ENCODE peak calls at places on chromosome 21, in seven cellular contexts. One of them, this sample, is unnamed. For H3K4me1, the result is how much of the 10 kb centered on the place peaks cover.

GRCh38 chr21:45592626-45593134 is 50.4 kb upstream of the SLC19A1 start:
- DNase-seq in Panc1: no peak
- DNase-seq in A673: no peak
- DNase-seq in psoas muscle: no peak
- DNase-seq in pancreas: no peak
- DNase-seq in stomach: no peak
- DNase-seq in OCI-LY7: no peak
- DNase-seq in this sample: no peak

GRCh38 chr21:17196619-17197018 is 316.2 kb upstream of the CXADR start:
- DNase-seq in OCI-LY7: no peak
- DNase-seq in stomach: no peak
- DNase-seq in pancreas: no peak
- DNase-seq in Panc1: no peak
- DNase-seq in psoas muscle: no peak
- DNase-seq in A673: no peak
- DNase-seq in this sample: no peak

GRCh38 chr21:41074607-41075184 is 93.3 kb upstream of the BACE2 start:
- DNase-seq in A673: no peak
- DNase-seq in stomach: no peak
- DNase-seq in Panc1: no peak
- DNase-seq in psoas muscle: no peak
- DNase-seq in OCI-LY7: no peak
- DNase-seq in pancreas: no peak
- DNase-seq in this sample: no peak

GRCh38 chr21:45478115-45478801 is 64.0 kb downstream of the SLC19A1 start:
- DNase-seq in A673: peak
- DNase-seq in Panc1: no peak
- DNase-seq in stomach: peak
- DNase-seq in pancreas: peak
- DNase-seq in psoas muscle: peak
- DNase-seq in OCI-LY7: peak
- DNase-seq in this sample: peak

GRCh38 chr21:35852820-35853219 is 207.5 kb downstream of the SETD4 start:
- DNase-seq in pancreas: no peak
- DNase-seq in A673: no peak
- DNase-seq in OCI-LY7: no peak
- DNase-seq in Panc1: no peak
- DNase-seq in psoas muscle: no peak
- DNase-seq in stomach: no peak
- DNase-seq in this sample: no peak

GRCh38 chr21:32256873-32257620 is 21.8 kb downstream of the MIS18A start:
- DNase-seq in OCI-LY7: no peak
- DNase-seq in A673: peak
- DNase-seq in psoas muscle: peak
- DNase-seq in pancreas: peak
- DNase-seq in Panc1: no peak
- DNase-seq in stomach: peak
- DNase-seq in this sample: peak

GRCh38 chr21:44253832-44254700 is 7.6 kb downstream of the DNMT3L start:
- DNase-seq in Panc1: no peak
- DNase-seq in stomach: no peak
- DNase-seq in A673: no peak
- DNase-seq in OCI-LY7: no peak
- DNase-seq in psoas muscle: no peak
- DNase-seq in pancreas: peak
- DNase-seq in this sample: no peak

GRCh38 chr21:46126321-46127238 is 28.7 kb downstream of the COL6A2 start:
- DNase-seq in pancreas: peak
- DNase-seq in OCI-LY7: no peak
- DNase-seq in stomach: no peak
- DNase-seq in Panc1: no peak
- DNase-seq in A673: no peak
- DNase-seq in psoas muscle: peak
- DNase-seq in this sample: no peak

GRCh38 chr21:44965251-44966022 is 25.6 kb downstream of the SLX9 start:
- DNase-seq in pancreas: no peak
- DNase-seq in OCI-LY7: no peak
- DNase-seq in psoas muscle: peak
- DNase-seq in A673: peak
- DNase-seq in Panc1: no peak
- DNase-seq in stomach: no peak
- DNase-seq in this sample: no peak

GRCh38 chr21:43645414-43645891 is 13.8 kb downstream of the HSF2BP start:
- DNase-seq in psoas muscle: no peak
- DNase-seq in pancreas: no peak
- DNase-seq in OCI-LY7: peak
- DNase-seq in A673: peak
- DNase-seq in Panc1: peak
- DNase-seq in stomach: peak
- DNase-seq in this sample: peak

GRCh38 chr21:38759286-38759872 is 46.4 kb upstream of the ETS2 start:
- DNase-seq in Panc1: no peak
- DNase-seq in psoas muscle: no peak
- DNase-seq in pancreas: no peak
- DNase-seq in A673: no peak
- DNase-seq in stomach: no peak
- DNase-seq in OCI-LY7: no peak
- DNase-seq in this sample: peak

GRCh38 chr21:22120616-22121266 is 1122.5 kb downstream of the NCAM2 start:
- DNase-seq in psoas muscle: no peak
- DNase-seq in pancreas: peak
- DNase-seq in A673: peak
- DNase-seq in OCI-LY7: peak
- DNase-seq in Panc1: no peak
- DNase-seq in stomach: no peak
- DNase-seq in this sample: peak

GRCh38 chr21:45410865-45411809 is 6.2 kb downstream of the COL18A1 start:
- DNase-seq in stomach: no peak
- DNase-seq in psoas muscle: peak
- DNase-seq in pancreas: peak
- DNase-seq in A673: no peak
- DNase-seq in Panc1: no peak
- DNase-seq in OCI-LY7: no peak
- DNase-seq in this sample: no peak

GRCh38 chr21:16837319-16837718 is 675.5 kb upstream of the CXADR start:
- DNase-seq in psoas muscle: no peak
- DNase-seq in Panc1: no peak
- DNase-seq in stomach: no peak
- DNase-seq in A673: no peak
- DNase-seq in pancreas: no peak
- DNase-seq in OCI-LY7: no peak
- DNase-seq in this sample: no peak

GRCh38 chr21:46329796-46330195 is 5.8 kb downstream of the PCNT start:
- DNase-seq in psoas muscle: no peak
- DNase-seq in A673: no peak
- DNase-seq in Panc1: no peak
- DNase-seq in pancreas: no peak
- DNase-seq in OCI-LY7: no peak
- DNase-seq in stomach: no peak
- DNase-seq in this sample: no peak

GRCh38 chr21:38774152-38774551 is 31.6 kb upstream of the ETS2 start:
- DNase-seq in stomach: no peak
- DNase-seq in OCI-LY7: no peak
- DNase-seq in A673: no peak
- DNase-seq in Panc1: no peak
- DNase-seq in pancreas: no peak
- DNase-seq in psoas muscle: no peak
- DNase-seq in this sample: no peak

GRCh38 chr21:39221282-39221996 is 38.2 kb upstream of the PSMG1 start:
- DNase-seq in psoas muscle: no peak
- DNase-seq in OCI-LY7: no peak
- DNase-seq in stomach: no peak
- DNase-seq in pancreas: no peak
- DNase-seq in A673: no peak
- DNase-seq in Panc1: no peak
- DNase-seq in this sample: no peak

GRCh38 chr21:44375281-44375651 is 21.8 kb downstream of the TRPM2 start:
- DNase-seq in psoas muscle: no peak
- DNase-seq in OCI-LY7: no peak
- DNase-seq in pancreas: no peak
- DNase-seq in Panc1: no peak
- DNase-seq in stomach: peak
- DNase-seq in A673: no peak
- DNase-seq in this sample: no peak

GRCh38 chr21:38816400-38816973 is 10.8 kb downstream of the ETS2 start:
- DNase-seq in A673: peak
- DNase-seq in stomach: no peak
- DNase-seq in psoas muscle: no peak
- DNase-seq in Panc1: no peak
- DNase-seq in pancreas: no peak
- DNase-seq in OCI-LY7: no peak
- DNase-seq in this sample: no peak

GRCh38 chr21:35697321-35697808 is 363.0 kb downstream of the SETD4 start:
- DNase-seq in psoas muscle: peak
- DNase-seq in stomach: peak
- DNase-seq in pancreas: peak
- DNase-seq in A673: no peak
- DNase-seq in OCI-LY7: no peak
- DNase-seq in Panc1: no peak
- DNase-seq in this sample: no peak

GRCh38 chr21:16070207-16070651 is 340.4 kb downstream of the USP25 start:
- DNase-seq in stomach: no peak
- DNase-seq in OCI-LY7: no peak
- DNase-seq in psoas muscle: no peak
- DNase-seq in Panc1: no peak
- DNase-seq in pancreas: no peak
- DNase-seq in A673: peak
- DNase-seq in this sample: peak

GRCh38 chr21:29075706-29076447 is 2.4 kb upstream of the CCT8 start:
- DNase-seq in stomach: no peak
- DNase-seq in psoas muscle: no peak
- DNase-seq in A673: no peak
- DNase-seq in OCI-LY7: no peak
- DNase-seq in Panc1: peak
- DNase-seq in pancreas: no peak
- DNase-seq in this sample: peak

GRCh38 chr21:45830720-45831366 is 150.7 kb upstream of the COL6A1 start:
- DNase-seq in psoas muscle: no peak
- DNase-seq in Panc1: no peak
- DNase-seq in A673: no peak
- DNase-seq in OCI-LY7: no peak
- DNase-seq in stomach: no peak
- DNase-seq in pancreas: no peak
- DNase-seq in this sample: no peak

GRCh38 chr21:14617040-14617393 is 70.9 kb upstream of the SAMSN1 start:
- DNase-seq in A673: no peak
- DNase-seq in OCI-LY7: no peak
- DNase-seq in psoas muscle: no peak
- DNase-seq in pancreas: no peak
- DNase-seq in stomach: no peak
- DNase-seq in Panc1: no peak
- DNase-seq in this sample: no peak

GRCh38 chr21:34369741-34370140 is 5.6 kb upstream of the SMIM11 start:
- DNase-seq in A673: no peak
- DNase-seq in OCI-LY7: no peak
- DNase-seq in psoas muscle: no peak
- DNase-seq in Panc1: no peak
- DNase-seq in pancreas: no peak
- DNase-seq in stomach: no peak
- DNase-seq in this sample: no peak
- H3K4me1 ChIP-seq in A673: under half
- H3K4me1 ChIP-seq in OCI-LY7: under half
- H3K4me1 ChIP-seq in psoas muscle: under half
- H3K4me1 ChIP-seq in Panc1: under half
- H3K4me1 ChIP-seq in pancreas: under half
- H3K4me1 ChIP-seq in stomach: under half
- H3K4me1 ChIP-seq in this sample: under half

GRCh38 chr21:42124826-42125570 is 53.9 kb downstream of the UMODL1 start:
- DNase-seq in stomach: no peak
- DNase-seq in Panc1: no peak
- DNase-seq in OCI-LY7: no peak
- DNase-seq in A673: no peak
- DNase-seq in pancreas: peak
- DNase-seq in psoas muscle: no peak
- DNase-seq in this sample: no peak
- H3K27ac ChIP-seq in stomach: no peak
- H3K27ac ChIP-seq in Panc1: no peak
- H3K27ac ChIP-seq in OCI-LY7: peak
- H3K27ac ChIP-seq in A673: no peak
- H3K27ac ChIP-seq in pancreas: no peak
- H3K27ac ChIP-seq in psoas muscle: no peak
- H3K27ac ChIP-seq in this sample: no peak

DNA sequence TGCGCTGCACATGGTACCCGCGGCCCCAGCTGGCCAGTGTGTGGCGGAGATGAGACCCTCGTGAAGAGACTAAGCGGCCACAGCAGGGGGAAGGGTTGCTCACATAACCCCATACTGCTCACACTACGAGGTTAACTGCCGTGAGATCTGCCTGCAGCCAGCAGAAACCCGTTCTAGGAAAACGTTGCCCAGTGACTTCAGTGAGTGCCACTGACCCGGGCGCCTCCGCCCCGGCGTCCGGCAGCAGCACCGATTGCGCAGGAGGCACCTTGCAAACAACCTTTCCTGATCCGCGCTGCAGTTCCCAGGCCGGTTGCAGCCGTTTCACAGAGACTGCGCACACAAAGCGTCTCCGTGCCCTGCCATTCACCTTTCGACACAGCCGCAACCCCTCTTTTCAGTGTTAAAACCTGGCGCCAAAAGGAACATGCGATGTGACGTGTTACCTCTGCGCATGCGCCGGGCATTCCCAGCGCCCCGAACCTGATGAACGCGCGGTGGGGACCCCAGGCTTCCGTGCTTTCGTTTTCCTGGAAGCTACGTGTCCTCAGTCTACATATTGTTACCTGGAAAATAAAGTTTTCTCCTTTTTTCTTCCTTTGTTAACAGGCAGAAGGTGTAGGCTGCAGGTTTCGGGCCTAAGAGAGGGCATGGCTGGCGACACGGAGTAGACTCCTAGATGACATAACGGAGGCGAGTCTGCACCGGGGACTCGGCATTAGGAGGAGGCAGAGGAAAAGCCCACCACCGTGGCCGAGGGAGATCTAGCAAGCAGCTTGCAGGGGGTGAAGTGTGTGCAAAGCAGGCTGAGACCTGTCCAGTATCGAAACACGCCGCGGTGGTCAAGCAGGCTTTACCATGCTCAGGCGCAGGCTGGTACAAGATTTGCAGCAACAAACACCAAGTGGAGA is 8.9 kb downstream of the VPS26C start:
- DNase-seq in psoas muscle: peak
- DNase-seq in A673: peak
- DNase-seq in stomach: peak
- DNase-seq in pancreas: peak
- DNase-seq in OCI-LY7: no peak
- DNase-seq in Panc1: no peak
- DNase-seq in this sample: peak
- TF ChIP-seq CTCF in psoas muscle: no peak
- TF ChIP-seq CTCF in A673: no peak
- TF ChIP-seq CTCF in stomach: no peak
- TF ChIP-seq CTCF in pancreas: no peak
- TF ChIP-seq CTCF in OCI-LY7: no peak
- TF ChIP-seq CTCF in Panc1: no peak
- TF ChIP-seq CTCF in this sample: no peak

DNA sequence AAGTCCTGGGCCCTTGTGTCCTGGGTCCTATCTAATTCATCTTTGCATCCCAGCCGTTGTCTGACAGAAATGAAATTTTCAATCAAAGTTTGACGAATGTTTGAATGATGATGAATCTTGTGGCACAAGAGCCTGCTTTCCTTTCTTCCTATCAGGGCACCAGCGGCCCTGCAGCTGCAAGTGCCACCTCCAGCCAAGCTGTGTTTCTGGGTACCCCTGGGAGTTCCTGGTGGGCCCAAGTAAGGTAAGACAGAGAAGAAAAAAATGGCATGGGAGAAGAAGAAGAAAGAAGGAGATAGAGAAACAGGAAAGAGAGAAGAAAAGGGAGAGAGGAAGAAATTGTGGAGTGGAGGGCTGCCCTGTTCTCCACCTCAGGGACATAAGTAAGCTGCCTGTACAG is 782.1 kb upstream of the TPTE start:
- DNase-seq in stomach: no peak
- DNase-seq in psoas muscle: no peak
- DNase-seq in pancreas: no peak
- DNase-seq in OCI-LY7: no peak
- DNase-seq in A673: no peak
- DNase-seq in Panc1: no peak
- DNase-seq in this sample: no peak
- H3K4me1 ChIP-seq in stomach: under half
- H3K4me1 ChIP-seq in psoas muscle: under half
- H3K4me1 ChIP-seq in pancreas: under half
- H3K4me1 ChIP-seq in OCI-LY7: under half
- H3K4me1 ChIP-seq in A673: under half
- H3K4me1 ChIP-seq in Panc1: under half
- H3K4me1 ChIP-seq in this sample: under half

This sample was measured in PC-3.